ENCODE peak calls at places on chromosomes 5 and 9, in four cellular contexts. A is uterus, U is A549, T is gastrocnemius medialis. X is an unnamed sample.

GRCh38 chr5:156119692-156120091 is 207.3 kb upstream of the SGCD start:
- DNase-seq in U (no peak), A (no peak), T (no peak), X (no peak)

GRCh38 chr5:102090770-102091169 is 205.3 kb downstream of the SLCO4C1 start:
- DNase-seq in T (no peak), U (no peak), A (no peak), X (no peak)

GRCh38 chr5:136006767-136007251 is 22.0 kb upstream of the TGFBI start:
- DNase-seq in T (no peak), U (peak; percentile 81), A (no peak), X (no peak)

GRCh38 chr5:139470821-139471300 is at the start of gene SMIM33:
- DNase-seq in T (no peak), A (no peak), U (no peak), X (no peak)

GRCh38 chr5:28226407-28226806 is 1188.0 kb upstream of the CDH9 start:
- DNase-seq in A (no peak), U (no peak), T (no peak), X (no peak)

GRCh38 chr5:149975409-149975808 is 14.9 kb downstream of the SLC26A2 start:
- DNase-seq in U (no peak), A (no peak), T (no peak), X (no peak)

GRCh38 chr9:26193237-26193636 is 515.0 kb upstream of the TUSC1 start:
- DNase-seq in U (no peak), T (no peak), A (no peak), X (no peak)

GRCh38 chr9:127180457-127181314 is 58.3 kb upstream of the ANGPTL2 start:
- DNase-seq in T (no peak), U (no peak), A (peak; percentile 14), X (no peak)

GRCh38 chr5:35047785-35048404 is at the start of gene AGXT2:
- DNase-seq in A (no peak), T (no peak), U (no peak), X (no peak)

GRCh38 chr5:93151121-93151520 is 429.9 kb downstream of the NR2F1-AS1 start:
- DNase-seq in T (no peak), A (no peak), U (no peak), X (no peak)

GRCh38 chr5:15791274-15791673 is 291.3 kb downstream of the FBXL7 start:
- DNase-seq in T (no peak), U (no peak), A (no peak), X (no peak)

GRCh38 chr9:6703898-6704639 is 53.7 kb upstream of the KDM4C start:
- DNase-seq in U (peak; percentile 94), T (peak; percentile 51), A (peak; percentile 72), X (peak; percentile 46)
- TF ChIP-seq POLR2A in U (peak; percentile 90), T (peak; percentile 59), A (peak; percentile 55), X (no peak)

GRCh38 chr5:153546566-153546965 is 56.1 kb downstream of the GRIA1 start:
- DNase-seq in A (no peak), U (no peak), T (no peak), X (no peak)
- TF ChIP-seq CTCF in A (no peak), U (no peak), T (no peak), X (no peak)

DNA sequence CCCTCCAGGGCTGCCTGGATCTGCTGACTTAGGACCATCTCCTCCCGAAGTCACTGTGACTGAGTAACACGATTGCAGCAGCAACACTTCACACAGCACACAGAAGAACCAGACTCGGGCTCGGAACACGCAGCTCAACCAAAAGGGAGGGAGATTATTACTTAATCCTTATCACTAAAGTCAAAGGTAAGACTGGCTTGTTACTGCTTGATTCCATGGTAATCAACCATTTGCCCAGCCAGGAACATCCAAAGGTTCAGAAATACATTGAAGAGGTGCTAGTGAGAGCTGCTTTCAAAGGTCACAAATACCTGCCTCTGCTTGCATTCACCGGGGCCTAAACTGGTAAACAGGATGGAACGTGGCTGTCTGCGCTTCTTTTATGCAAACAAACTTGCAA is 7.7 kb downstream of the FBP1 start:
- DNase-seq in A (no peak), U (no peak), T (no peak), X (no peak)
- H3K4me3 ChIP-seq in A (no peak overlapping the region), U (no peak overlapping the region), T (no peak overlapping the region), X (no peak overlapping the region)

GRCh38 chr9:96874947-96875459 is 20.7 kb upstream of the ZNF782 start:
- DNase-seq in U (peak; percentile 35), T (peak; percentile 73), A (no peak), X (no peak)
- TF ChIP-seq POLR2A in U (no peak), T (no peak), A (no peak), X (no peak)

GRCh38 chr5:62348723-62349481 is 42.9 kb downstream of the KIF2A start:
- DNase-seq in T (no peak), U (no peak), A (no peak), X (no peak)

GRCh38 chr5:62354028-62354874 is 48.2 kb downstream of the KIF2A start:
- DNase-seq in T (no peak), A (no peak), U (peak; percentile 42), X (no peak)
- TF ChIP-seq CTCF in T (peak; percentile 70), A (peak; percentile 59), U (peak; percentile 74), X (no peak)

X was measured in lower leg skin.